ENCODE peak calls at places on chromosomes 7 and 10, in four cellular contexts. S is K562, B is HepG2, G is A549. N is an unnamed sample.

GRCh38 chr10:124093076-124093773 is at the start of gene CHST15:
- DNase-seq in S (no peak), B (peak), G (peak), N (peak)

GRCh38 chr10:84659497-84660276 is 331.3 kb downstream of the CCSER2 start:
- DNase-seq in S (no peak), B (no peak), G (no peak), N (no peak)

GRCh38 chr7:29190349-29191045 is 4.1 kb upstream of the CHN2 start:
- DNase-seq in S (no peak), B (peak), G (no peak), N (no peak)

GRCh38 chr7:17580141-17580540 is 281.7 kb downstream of the AHR start:
- DNase-seq in S (no peak), B (no peak), G (no peak), N (no peak)

GRCh38 chr10:100553929-100554328 is 18.2 kb downstream of the HIF1AN start:
- DNase-seq in S (no peak), B (no peak), G (no peak), N (no peak)

GRCh38 chr7:115747174-115747573 is 283.4 kb downstream of the TFEC start:
- DNase-seq in S (no peak), B (no peak), G (no peak), N (no peak)

GRCh38 chr7:36895112-36895511 is 170.8 kb upstream of the AOAH start:
- DNase-seq in S (no peak), B (no peak), G (no peak), N (no peak)

GRCh38 chr7:47647213-47647985 is 65.5 kb upstream of the TNS3 start:
- DNase-seq in S (no peak), B (no peak), G (no peak), N (no peak)

GRCh38 chr7:110839866-110840265 is 251.1 kb upstream of the LRRN3 start:
- DNase-seq in S (peak), B (peak), G (no peak), N (no peak)

GRCh38 chr7:29946428-29947186 is 43.0 kb downstream of the SCRN1 start:
- DNase-seq in S (no peak), B (peak), G (peak), N (no peak)

GRCh38 chr7:115356139-115356746 is 434.3 kb downstream of the MDFIC start:
- DNase-seq in S (no peak), B (peak), G (no peak), N (no peak)

GRCh38 chr10:99341860-99342517 is 12.8 kb downstream of the CNNM1 start:
- DNase-seq in S (no peak), B (no peak), G (no peak), N (no peak)

GRCh38 chr10:3709456-3709855 is 75.6 kb downstream of the KLF6 start:
- DNase-seq in S (no peak), B (no peak), G (no peak), N (no peak)

GRCh38 chr10:16967866-16968721 is 150.9 kb upstream of the RSU1 start:
- DNase-seq in S (no peak), B (peak), G (peak), N (no peak)

GRCh38 chr10:58807631-58808024 is 295.0 kb downstream of the BICC1 start:
- DNase-seq in S (no peak), B (peak), G (no peak), N (no peak)

GRCh38 chr7:135508853-135509588 is 881 bp downstream of the CNOT4 start:
- DNase-seq in S (no peak), B (peak), G (peak), N (no peak)

GRCh38 chr10:119301397-119301796 is 94.0 kb downstream of the GRK5 start:
- DNase-seq in S (no peak), B (no peak), G (no peak), N (no peak)

GRCh38 chr10:51074238-51075028 is at the start of gene PRKG1:
- DNase-seq in S (no peak), B (peak), G (peak), N (no peak)

GRCh38 chr7:25675789-25676474 is 447.6 kb upstream of the NPVF start:
- DNase-seq in S (no peak), B (no peak), G (no peak), N (no peak)

GRCh38 chr10:123019941-123020703 is 11.3 kb downstream of the ACADSB start:
- DNase-seq in S (no peak), B (peak), G (no peak), N (no peak)

GRCh38 chr10:75395955-75396860 is 5.4 kb downstream of the ZNF503 start:
- DNase-seq in S (no peak), B (no peak), G (no peak), N (no peak)

GRCh38 chr10:51920672-51921071 is 221.3 kb upstream of the CSTF2T start:
- DNase-seq in S (no peak), B (no peak), G (no peak), N (no peak)

GRCh38 chr7:130595986-130596385 is 72.6 kb downstream of the COPG2 start:
- DNase-seq in S (no peak), B (no peak), G (no peak), N (no peak)

GRCh38 chr10:28833313-28833712 is 156.0 kb downstream of the BAMBI start:
- DNase-seq in S (no peak), B (no peak), G (no peak), N (no peak)

GRCh38 chr7:158910254-158911053 is 54.1 kb downstream of the DYNC2I1 start:
- DNase-seq in S (peak), B (no peak), G (no peak), N (no peak)

GRCh38 chr10:119208553-119208940 is 1.2 kb downstream of the GRK5 start:
- DNase-seq in S (no peak), B (no peak), G (no peak), N (no peak)

GRCh38 chr7:79984210-79984609 is 150.4 kb upstream of the GNAI1 start:
- DNase-seq in S (no peak), B (no peak), G (no peak), N (no peak)

GRCh38 chr7:106062521-106062931 is 49.6 kb downstream of the SYPL1 start:
- DNase-seq in S (no peak), B (no peak), G (no peak), N (no peak)

GRCh38 chr7:127807340-127807739 is 155.3 kb downstream of the SND1 start:
- DNase-seq in S (no peak), B (no peak), G (no peak), N (no peak)

GRCh38 chr10:76324283-76324682 is 892.9 kb downstream of the LRMDA start:
- DNase-seq in S (no peak), B (no peak), G (no peak), N (no peak)

GRCh38 chr7:16753932-16754571 is 497 bp downstream of the TSPAN13 start:
- DNase-seq in S (peak), B (peak), G (no peak), N (no peak)

GRCh38 chr7:123718773-123719480 is 29.9 kb downstream of the WASL start:
- DNase-seq in S (no peak), B (no peak), G (no peak), N (no peak)

GRCh38 chr10:101783736-101784118 is 481 bp upstream of the NPM3 start:
- DNase-seq in S (no peak), B (no peak), G (no peak), N (no peak)

GRCh38 chr7:1741751-1742554 is 71.9 kb downstream of the ELFN1 start:
- DNase-seq in S (peak), B (no peak), G (no peak), N (no peak)

GRCh38 chr10:98357208-98357836 is 57.7 kb downstream of the PYROXD2 start:
- DNase-seq in S (no peak), B (no peak), G (no peak), N (no peak)

DNA sequence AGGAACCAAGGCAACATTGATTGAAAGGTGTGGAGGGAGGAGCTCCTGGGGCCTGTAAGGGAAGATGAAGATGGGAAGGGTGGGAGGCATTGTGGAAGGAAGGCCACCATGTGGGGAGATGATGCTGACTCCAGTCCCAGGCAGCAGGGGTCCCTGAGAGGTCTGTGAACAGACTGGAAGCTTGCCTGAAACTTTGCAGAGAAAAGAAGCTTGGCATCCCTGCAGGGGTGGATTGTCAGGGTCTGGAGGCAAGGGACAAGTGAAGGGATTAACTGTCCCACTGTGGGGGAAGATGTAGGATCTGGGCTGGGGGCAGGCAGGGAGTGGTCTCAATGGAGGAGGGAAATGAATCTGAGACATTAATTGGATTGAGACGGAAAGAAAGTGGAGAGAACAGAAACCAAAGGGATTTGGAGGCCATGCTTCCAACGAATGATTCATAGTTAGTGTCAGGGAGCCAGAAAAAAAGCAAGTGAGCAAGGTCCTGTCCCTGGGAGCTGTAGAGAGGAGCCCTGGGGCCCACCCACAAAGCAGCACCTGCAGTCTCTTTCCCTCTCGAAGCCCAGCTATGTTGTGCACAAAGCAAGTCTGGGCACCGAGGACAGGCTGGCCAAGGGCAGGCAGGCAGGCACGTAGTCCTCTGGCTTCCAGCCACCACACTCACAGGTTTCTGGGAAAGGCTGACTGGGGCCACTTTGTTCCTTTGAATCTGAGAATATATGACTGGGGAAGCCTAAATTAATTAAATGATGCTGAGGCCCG is 4.8 kb upstream of the SLC18A3 start:
- DNase-seq in S (no peak), B (no peak), G (no peak), N (no peak)
- TF ChIP-seq RNF2 in S (no peak), B (no peak), G (no peak), N (no peak)

GRCh38 chr10:65360497-65360896 is 1565.3 kb upstream of the LRRTM3 start:
- DNase-seq in S (no peak), B (no peak), G (no peak), N (no peak)

GRCh38 chr10:65355141-65355680 is 1570.6 kb upstream of the LRRTM3 start:
- DNase-seq in S (no peak), B (no peak), G (no peak), N (no peak)

DNA sequence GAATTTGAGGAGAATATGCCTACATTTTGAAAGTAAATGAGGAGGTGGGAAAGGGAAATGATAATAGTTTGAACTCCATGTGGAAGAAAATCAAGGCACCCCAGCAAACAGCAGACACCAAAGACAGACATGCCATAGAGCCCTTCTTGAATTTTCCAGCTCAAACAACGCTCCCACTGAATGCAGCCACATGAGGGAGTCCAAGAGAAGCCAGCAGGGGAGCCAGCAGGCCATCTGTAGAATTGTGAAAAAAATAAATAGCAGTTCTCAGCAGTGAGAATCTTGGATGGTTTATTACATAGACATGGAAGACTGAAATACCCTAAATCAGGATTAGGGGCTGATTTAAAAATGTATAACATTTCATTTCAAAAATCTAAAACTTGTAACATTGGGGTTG is 1567.3 kb upstream of the LRRTM3 start:
- DNase-seq in S (no peak), B (peak), G (no peak), N (no peak)
- TF ChIP-seq RNF2 in S (no peak), B (no peak), G (no peak), N (no peak)

GRCh38 chr7:155811895-155812761 is at the start of gene SHH:
- DNase-seq in S (no peak), B (no peak), G (no peak), N (no peak)

GRCh38 chr7:155813125-155813524 is 862 bp upstream of the SHH start:
- DNase-seq in S (no peak), B (no peak), G (no peak), N (no peak)

GRCh38 chr7:155809947-155810606 is 2.2 kb downstream of the SHH start:
- DNase-seq in S (no peak), B (no peak), G (no peak), N (no peak)

GRCh38 chr7:155810607-155811559 is 1.4 kb downstream of the SHH start:
- DNase-seq in S (no peak), B (no peak), G (no peak), N (no peak)

DNA sequence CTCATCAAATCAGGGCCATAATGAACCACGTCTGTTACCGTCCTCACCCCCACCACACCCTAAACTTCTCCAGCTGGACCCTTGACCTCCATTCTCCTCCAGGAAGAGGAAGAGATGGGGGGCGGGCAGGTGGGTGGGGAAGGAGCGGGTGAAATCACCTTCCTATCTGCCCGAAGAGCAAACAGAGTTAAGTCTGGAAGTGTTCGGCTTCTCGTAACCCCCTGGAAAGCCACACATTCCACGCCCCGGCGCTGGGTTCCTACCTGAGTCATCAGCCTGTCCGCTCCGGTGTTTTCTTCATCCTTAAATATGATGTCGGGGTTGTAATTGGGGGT is 736 bp downstream of the SHH start:
- DNase-seq in S (no peak), B (no peak), G (no peak), N (no peak)
- TF ChIP-seq RNF2 in S (no peak), B (no peak), G (no peak), N (peak)

GRCh38 chr7:8284606-8285005 is 22.6 kb upstream of the ICA1 start:
- DNase-seq in S (no peak), B (no peak), G (no peak), N (no peak)
- TF ChIP-seq RNF2 in S (no peak), B (no peak), G (no peak), N (no peak)

GRCh38 chr7:3859436-3859835 is 558.4 kb downstream of the SDK1 start:
- DNase-seq in S (no peak), B (no peak), G (no peak), N (no peak)
- TF ChIP-seq RNF2 in S (no peak), B (no peak), G (no peak), N (no peak)

GRCh38 chr10:113087082-113088029 is 137.3 kb downstream of the TCF7L2 start:
- DNase-seq in S (peak), B (peak), G (peak), N (no peak)
- TF ChIP-seq RNF2 in S (no peak), B (no peak), G (no peak), N (no peak)

GRCh38 chr7:148721390-148721789 is 22.7 kb downstream of the CUL1 start:
- DNase-seq in S (no peak), B (no peak), G (no peak), N (no peak)

GRCh38 chr7:148723846-148724245 is 25.1 kb downstream of the CUL1 start:
- DNase-seq in S (no peak), B (peak), G (no peak), N (no peak)

GRCh38 chr7:148723166-148723559 is 24.5 kb downstream of the CUL1 start:
- DNase-seq in S (no peak), B (no peak), G (no peak), N (no peak)

GRCh38 chr7:148720472-148720871 is 21.8 kb downstream of the CUL1 start:
- DNase-seq in S (no peak), B (no peak), G (no peak), N (no peak)

GRCh38 chr7:148722340-148723165 is 23.9 kb downstream of the CUL1 start:
- DNase-seq in S (no peak), B (peak), G (no peak), N (no peak)
- TF ChIP-seq RNF2 in S (no peak), B (no peak), G (no peak), N (no peak)

DNA sequence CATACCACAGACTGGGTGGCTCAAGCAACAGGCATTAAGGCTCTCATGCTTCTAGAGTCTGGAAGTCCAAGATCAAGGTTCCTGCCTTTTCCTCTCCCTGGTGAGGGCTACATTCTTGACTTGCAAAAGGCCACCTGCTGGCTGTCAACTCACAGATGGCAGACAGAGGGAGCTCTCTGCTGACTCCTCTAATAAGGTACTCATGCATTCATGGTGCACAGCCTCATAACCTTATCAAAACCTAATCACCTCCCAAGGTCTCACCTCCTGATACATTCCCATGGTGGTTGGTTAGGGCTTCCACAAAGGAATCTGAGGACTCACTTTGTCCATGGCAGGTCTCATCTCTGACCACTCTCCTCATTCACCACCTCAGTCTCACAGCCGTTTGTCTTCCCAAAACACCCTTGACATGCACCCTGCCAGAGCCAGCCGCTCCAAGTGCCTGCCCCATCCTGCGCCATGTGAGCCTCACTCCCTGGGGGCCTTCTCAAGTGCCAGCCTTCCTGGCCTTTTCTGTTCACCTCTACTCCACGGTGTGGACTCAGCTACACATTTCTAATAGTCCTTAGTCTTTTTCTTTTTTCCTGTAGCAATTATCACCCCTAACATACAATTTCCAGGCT is 400.3 kb upstream of the ADARB2 start:
- DNase-seq in S (no peak), B (peak), G (peak), N (peak)
- TF ChIP-seq RNF2 in S (no peak), B (no peak), G (no peak), N (no peak)